ENCODE peak calls at places on chromosomes 6 and 20, in nine cellular contexts. One of them, this sample, is unnamed.

GRCh38 chr20:52749020-52749419 is 223.1 kb upstream of the TSHZ2 start:
- DNase-seq in GM04504: no peak
- DNase-seq in activated gamma-delta T cell treated with Interleukin-2 at 50 U/mL for 16 hours: no peak
- DNase-seq in GF-D8: no peak
- DNase-seq in HT1080: no peak
- DNase-seq in activated CD4-positive, alpha-beta T cell treated with anti-CD3 and anti-CD28 coated beads, Interleukin-2, amount 50 U/mL, for 24 hours: no peak
- DNase-seq in NCI-H774: no peak
- DNase-seq in dermis microvascular lymphatic vessel endothelial cell: no peak
- DNase-seq in nucleus accumbens: no peak
- DNase-seq in this sample: no peak

GRCh38 chr6:56637640-56638039 is 5.0 kb downstream of the DST start:
- DNase-seq in dermis microvascular lymphatic vessel endothelial cell: peak
- DNase-seq in HT1080: peak
- DNase-seq in activated gamma-delta T cell treated with Interleukin-2 at 50 U/mL for 16 hours: no peak
- DNase-seq in activated CD4-positive, alpha-beta T cell treated with anti-CD3 and anti-CD28 coated beads, Interleukin-2, amount 50 U/mL, for 24 hours: no peak
- DNase-seq in GF-D8: no peak
- DNase-seq in NCI-H774: peak
- DNase-seq in nucleus accumbens: no peak
- DNase-seq in GM04504: peak
- DNase-seq in this sample: no peak

GRCh38 chr6:34930221-34930620 is 41.2 kb downstream of the ANKS1A start:
- DNase-seq in GM04504: no peak
- DNase-seq in activated gamma-delta T cell treated with Interleukin-2 at 50 U/mL for 16 hours: no peak
- DNase-seq in NCI-H774: no peak
- DNase-seq in dermis microvascular lymphatic vessel endothelial cell: no peak
- DNase-seq in GF-D8: no peak
- DNase-seq in activated CD4-positive, alpha-beta T cell treated with anti-CD3 and anti-CD28 coated beads, Interleukin-2, amount 50 U/mL, for 24 hours: no peak
- DNase-seq in HT1080: no peak
- DNase-seq in nucleus accumbens: no peak
- DNase-seq in this sample: no peak

GRCh38 chr20:24668791-24669190 is 199.4 kb downstream of the SYNDIG1 start:
- DNase-seq in GM04504: no peak
- DNase-seq in activated CD4-positive, alpha-beta T cell treated with anti-CD3 and anti-CD28 coated beads, Interleukin-2, amount 50 U/mL, for 24 hours: no peak
- DNase-seq in dermis microvascular lymphatic vessel endothelial cell: no peak
- DNase-seq in NCI-H774: no peak
- DNase-seq in nucleus accumbens: no peak
- DNase-seq in GF-D8: no peak
- DNase-seq in HT1080: no peak
- DNase-seq in activated gamma-delta T cell treated with Interleukin-2 at 50 U/mL for 16 hours: no peak
- DNase-seq in this sample: no peak

GRCh38 chr20:50580016-50580747 is 70.0 kb downstream of the PTPN1 start:
- DNase-seq in NCI-H774: no peak
- DNase-seq in HT1080: peak
- DNase-seq in nucleus accumbens: peak
- DNase-seq in activated CD4-positive, alpha-beta T cell treated with anti-CD3 and anti-CD28 coated beads, Interleukin-2, amount 50 U/mL, for 24 hours: peak
- DNase-seq in GM04504: no peak
- DNase-seq in GF-D8: no peak
- DNase-seq in activated gamma-delta T cell treated with Interleukin-2 at 50 U/mL for 16 hours: peak
- DNase-seq in dermis microvascular lymphatic vessel endothelial cell: peak
- DNase-seq in this sample: peak

GRCh38 chr20:41394081-41394480 is 27.5 kb upstream of the EMILIN3 start:
- DNase-seq in GF-D8: no peak
- DNase-seq in nucleus accumbens: no peak
- DNase-seq in activated CD4-positive, alpha-beta T cell treated with anti-CD3 and anti-CD28 coated beads, Interleukin-2, amount 50 U/mL, for 24 hours: no peak
- DNase-seq in HT1080: no peak
- DNase-seq in dermis microvascular lymphatic vessel endothelial cell: no peak
- DNase-seq in GM04504: no peak
- DNase-seq in activated gamma-delta T cell treated with Interleukin-2 at 50 U/mL for 16 hours: no peak
- DNase-seq in NCI-H774: no peak
- DNase-seq in this sample: no peak

GRCh38 chr6:16741112-16742016 is 19.9 kb downstream of the ATXN1 start:
- DNase-seq in activated CD4-positive, alpha-beta T cell treated with anti-CD3 and anti-CD28 coated beads, Interleukin-2, amount 50 U/mL, for 24 hours: no peak
- DNase-seq in dermis microvascular lymphatic vessel endothelial cell: no peak
- DNase-seq in GM04504: peak
- DNase-seq in GF-D8: no peak
- DNase-seq in nucleus accumbens: no peak
- DNase-seq in NCI-H774: no peak
- DNase-seq in activated gamma-delta T cell treated with Interleukin-2 at 50 U/mL for 16 hours: no peak
- DNase-seq in HT1080: peak
- DNase-seq in this sample: no peak

GRCh38 chr6:15524736-15525401 is 138.0 kb downstream of the DTNBP1 start:
- DNase-seq in activated gamma-delta T cell treated with Interleukin-2 at 50 U/mL for 16 hours: no peak
- DNase-seq in nucleus accumbens: no peak
- DNase-seq in GM04504: no peak
- DNase-seq in NCI-H774: no peak
- DNase-seq in dermis microvascular lymphatic vessel endothelial cell: no peak
- DNase-seq in activated CD4-positive, alpha-beta T cell treated with anti-CD3 and anti-CD28 coated beads, Interleukin-2, amount 50 U/mL, for 24 hours: no peak
- DNase-seq in HT1080: no peak
- DNase-seq in GF-D8: no peak
- DNase-seq in this sample: no peak

GRCh38 chr6:137290601-137291261 is 71.5 kb upstream of the IFNGR1 start:
- DNase-seq in activated gamma-delta T cell treated with Interleukin-2 at 50 U/mL for 16 hours: no peak
- DNase-seq in activated CD4-positive, alpha-beta T cell treated with anti-CD3 and anti-CD28 coated beads, Interleukin-2, amount 50 U/mL, for 24 hours: no peak
- DNase-seq in dermis microvascular lymphatic vessel endothelial cell: no peak
- DNase-seq in GF-D8: no peak
- DNase-seq in nucleus accumbens: no peak
- DNase-seq in GM04504: no peak
- DNase-seq in HT1080: no peak
- DNase-seq in NCI-H774: no peak
- DNase-seq in this sample: no peak

GRCh38 chr6:24004062-24004461 is 122.0 kb upstream of the NRSN1 start:
- DNase-seq in dermis microvascular lymphatic vessel endothelial cell: no peak
- DNase-seq in HT1080: peak
- DNase-seq in NCI-H774: no peak
- DNase-seq in activated gamma-delta T cell treated with Interleukin-2 at 50 U/mL for 16 hours: no peak
- DNase-seq in GF-D8: no peak
- DNase-seq in activated CD4-positive, alpha-beta T cell treated with anti-CD3 and anti-CD28 coated beads, Interleukin-2, amount 50 U/mL, for 24 hours: no peak
- DNase-seq in nucleus accumbens: no peak
- DNase-seq in GM04504: peak
- DNase-seq in this sample: no peak

GRCh38 chr6:42367353-42368011 is 84.2 kb downstream of the TRERF1 start:
- DNase-seq in activated gamma-delta T cell treated with Interleukin-2 at 50 U/mL for 16 hours: peak
- DNase-seq in GF-D8: peak
- DNase-seq in activated CD4-positive, alpha-beta T cell treated with anti-CD3 and anti-CD28 coated beads, Interleukin-2, amount 50 U/mL, for 24 hours: no peak
- DNase-seq in HT1080: no peak
- DNase-seq in dermis microvascular lymphatic vessel endothelial cell: no peak
- DNase-seq in nucleus accumbens: no peak
- DNase-seq in GM04504: no peak
- DNase-seq in NCI-H774: no peak
- DNase-seq in this sample: peak

GRCh38 chr6:151276112-151276745 is 36.5 kb downstream of the AKAP12 start:
- DNase-seq in NCI-H774: no peak
- DNase-seq in GF-D8: no peak
- DNase-seq in activated gamma-delta T cell treated with Interleukin-2 at 50 U/mL for 16 hours: no peak
- DNase-seq in HT1080: no peak
- DNase-seq in nucleus accumbens: no peak
- DNase-seq in dermis microvascular lymphatic vessel endothelial cell: no peak
- DNase-seq in GM04504: peak
- DNase-seq in activated CD4-positive, alpha-beta T cell treated with anti-CD3 and anti-CD28 coated beads, Interleukin-2, amount 50 U/mL, for 24 hours: no peak
- DNase-seq in this sample: no peak

GRCh38 chr6:81890846-81891245 is 138.4 kb upstream of the TENT5A start:
- DNase-seq in NCI-H774: no peak
- DNase-seq in activated CD4-positive, alpha-beta T cell treated with anti-CD3 and anti-CD28 coated beads, Interleukin-2, amount 50 U/mL, for 24 hours: no peak
- DNase-seq in activated gamma-delta T cell treated with Interleukin-2 at 50 U/mL for 16 hours: no peak
- DNase-seq in GM04504: peak
- DNase-seq in dermis microvascular lymphatic vessel endothelial cell: no peak
- DNase-seq in HT1080: peak
- DNase-seq in nucleus accumbens: no peak
- DNase-seq in GF-D8: no peak
- DNase-seq in this sample: no peak

GRCh38 chr6:142293121-142293520 is 8.7 kb upstream of the ADGRG6 start:
- DNase-seq in nucleus accumbens: no peak
- DNase-seq in GM04504: no peak
- DNase-seq in NCI-H774: no peak
- DNase-seq in GF-D8: no peak
- DNase-seq in HT1080: no peak
- DNase-seq in activated gamma-delta T cell treated with Interleukin-2 at 50 U/mL for 16 hours: no peak
- DNase-seq in dermis microvascular lymphatic vessel endothelial cell: no peak
- DNase-seq in activated CD4-positive, alpha-beta T cell treated with anti-CD3 and anti-CD28 coated beads, Interleukin-2, amount 50 U/mL, for 24 hours: no peak
- DNase-seq in this sample: no peak

GRCh38 chr6:68778356-68779020 is 143.4 kb downstream of the ADGRB3 start:
- DNase-seq in GM04504: no peak
- DNase-seq in activated CD4-positive, alpha-beta T cell treated with anti-CD3 and anti-CD28 coated beads, Interleukin-2, amount 50 U/mL, for 24 hours: no peak
- DNase-seq in dermis microvascular lymphatic vessel endothelial cell: no peak
- DNase-seq in NCI-H774: peak
- DNase-seq in GF-D8: no peak
- DNase-seq in activated gamma-delta T cell treated with Interleukin-2 at 50 U/mL for 16 hours: no peak
- DNase-seq in HT1080: peak
- DNase-seq in nucleus accumbens: peak
- DNase-seq in this sample: no peak

GRCh38 chr20:62758226-62758912 is 37.9 kb upstream of the MRGBP start:
- DNase-seq in NCI-H774: no peak
- DNase-seq in activated CD4-positive, alpha-beta T cell treated with anti-CD3 and anti-CD28 coated beads, Interleukin-2, amount 50 U/mL, for 24 hours: no peak
- DNase-seq in GM04504: no peak
- DNase-seq in GF-D8: no peak
- DNase-seq in activated gamma-delta T cell treated with Interleukin-2 at 50 U/mL for 16 hours: no peak
- DNase-seq in HT1080: no peak
- DNase-seq in nucleus accumbens: no peak
- DNase-seq in dermis microvascular lymphatic vessel endothelial cell: no peak
- DNase-seq in this sample: no peak

GRCh38 chr6:134317471-134318131 is at the start of gene SGK1:
- DNase-seq in nucleus accumbens: peak
- DNase-seq in HT1080: no peak
- DNase-seq in GM04504: no peak
- DNase-seq in dermis microvascular lymphatic vessel endothelial cell: peak
- DNase-seq in activated gamma-delta T cell treated with Interleukin-2 at 50 U/mL for 16 hours: peak
- DNase-seq in activated CD4-positive, alpha-beta T cell treated with anti-CD3 and anti-CD28 coated beads, Interleukin-2, amount 50 U/mL, for 24 hours: peak
- DNase-seq in NCI-H774: peak
- DNase-seq in GF-D8: no peak
- DNase-seq in this sample: peak

GRCh38 chr20:57315964-57316480 is 13.6 kb upstream of the SPO11 start:
- DNase-seq in GM04504: no peak
- DNase-seq in dermis microvascular lymphatic vessel endothelial cell: no peak
- DNase-seq in nucleus accumbens: no peak
- DNase-seq in activated CD4-positive, alpha-beta T cell treated with anti-CD3 and anti-CD28 coated beads, Interleukin-2, amount 50 U/mL, for 24 hours: no peak
- DNase-seq in activated gamma-delta T cell treated with Interleukin-2 at 50 U/mL for 16 hours: no peak
- DNase-seq in NCI-H774: no peak
- DNase-seq in HT1080: no peak
- DNase-seq in GF-D8: no peak
- DNase-seq in this sample: no peak

GRCh38 chr6:163646133-163646532 is 231.6 kb downstream of the QKI start:
- DNase-seq in activated CD4-positive, alpha-beta T cell treated with anti-CD3 and anti-CD28 coated beads, Interleukin-2, amount 50 U/mL, for 24 hours: no peak
- DNase-seq in dermis microvascular lymphatic vessel endothelial cell: no peak
- DNase-seq in GM04504: no peak
- DNase-seq in nucleus accumbens: no peak
- DNase-seq in HT1080: peak
- DNase-seq in activated gamma-delta T cell treated with Interleukin-2 at 50 U/mL for 16 hours: no peak
- DNase-seq in NCI-H774: no peak
- DNase-seq in GF-D8: no peak
- DNase-seq in this sample: no peak

GRCh38 chr20:4152696-4153235 is 137.4 kb upstream of the RNF24 start:
- DNase-seq in nucleus accumbens: no peak
- DNase-seq in activated CD4-positive, alpha-beta T cell treated with anti-CD3 and anti-CD28 coated beads, Interleukin-2, amount 50 U/mL, for 24 hours: no peak
- DNase-seq in NCI-H774: no peak
- DNase-seq in activated gamma-delta T cell treated with Interleukin-2 at 50 U/mL for 16 hours: no peak
- DNase-seq in GF-D8: no peak
- DNase-seq in HT1080: no peak
- DNase-seq in GM04504: no peak
- DNase-seq in dermis microvascular lymphatic vessel endothelial cell: peak
- DNase-seq in this sample: no peak

GRCh38 chr6:126117251-126117650 is 130.9 kb downstream of the TRMT11 start:
- DNase-seq in GM04504: peak
- DNase-seq in activated gamma-delta T cell treated with Interleukin-2 at 50 U/mL for 16 hours: no peak
- DNase-seq in GF-D8: no peak
- DNase-seq in NCI-H774: no peak
- DNase-seq in activated CD4-positive, alpha-beta T cell treated with anti-CD3 and anti-CD28 coated beads, Interleukin-2, amount 50 U/mL, for 24 hours: no peak
- DNase-seq in nucleus accumbens: no peak
- DNase-seq in dermis microvascular lymphatic vessel endothelial cell: no peak
- DNase-seq in HT1080: no peak
- DNase-seq in this sample: no peak

GRCh38 chr6:73724389-73724788 is 28.4 kb downstream of the CD109 start:
- DNase-seq in NCI-H774: no peak
- DNase-seq in GM04504: no peak
- DNase-seq in GF-D8: no peak
- DNase-seq in activated CD4-positive, alpha-beta T cell treated with anti-CD3 and anti-CD28 coated beads, Interleukin-2, amount 50 U/mL, for 24 hours: no peak
- DNase-seq in nucleus accumbens: no peak
- DNase-seq in activated gamma-delta T cell treated with Interleukin-2 at 50 U/mL for 16 hours: no peak
- DNase-seq in HT1080: no peak
- DNase-seq in dermis microvascular lymphatic vessel endothelial cell: no peak
- DNase-seq in this sample: no peak

GRCh38 chr6:149166747-149167146 is 150.8 kb upstream of the TAB2 start:
- DNase-seq in nucleus accumbens: no peak
- DNase-seq in GM04504: no peak
- DNase-seq in NCI-H774: no peak
- DNase-seq in dermis microvascular lymphatic vessel endothelial cell: peak
- DNase-seq in activated gamma-delta T cell treated with Interleukin-2 at 50 U/mL for 16 hours: no peak
- DNase-seq in activated CD4-positive, alpha-beta T cell treated with anti-CD3 and anti-CD28 coated beads, Interleukin-2, amount 50 U/mL, for 24 hours: no peak
- DNase-seq in HT1080: peak
- DNase-seq in GF-D8: no peak
- DNase-seq in this sample: no peak

GRCh38 chr20:32807706-32808105 is 12.0 kb upstream of the MAPRE1 start:
- DNase-seq in activated CD4-positive, alpha-beta T cell treated with anti-CD3 and anti-CD28 coated beads, Interleukin-2, amount 50 U/mL, for 24 hours: no peak
- DNase-seq in GF-D8: no peak
- DNase-seq in HT1080: no peak
- DNase-seq in dermis microvascular lymphatic vessel endothelial cell: no peak
- DNase-seq in activated gamma-delta T cell treated with Interleukin-2 at 50 U/mL for 16 hours: no peak
- DNase-seq in nucleus accumbens: no peak
- DNase-seq in NCI-H774: no peak
- DNase-seq in GM04504: no peak
- DNase-seq in this sample: no peak

GRCh38 chr6:136031982-136032381 is 180.5 kb downstream of the PDE7B start:
- DNase-seq in activated gamma-delta T cell treated with Interleukin-2 at 50 U/mL for 16 hours: no peak
- DNase-seq in NCI-H774: no peak
- DNase-seq in HT1080: peak
- DNase-seq in activated CD4-positive, alpha-beta T cell treated with anti-CD3 and anti-CD28 coated beads, Interleukin-2, amount 50 U/mL, for 24 hours: no peak
- DNase-seq in GM04504: no peak
- DNase-seq in GF-D8: no peak
- DNase-seq in nucleus accumbens: no peak
- DNase-seq in dermis microvascular lymphatic vessel endothelial cell: peak
- DNase-seq in this sample: no peak

GRCh38 chr6:128655978-128656498 is 135.6 kb upstream of the PTPRK start:
- DNase-seq in dermis microvascular lymphatic vessel endothelial cell: peak
- DNase-seq in activated gamma-delta T cell treated with Interleukin-2 at 50 U/mL for 16 hours: no peak
- DNase-seq in nucleus accumbens: no peak
- DNase-seq in GF-D8: no peak
- DNase-seq in activated CD4-positive, alpha-beta T cell treated with anti-CD3 and anti-CD28 coated beads, Interleukin-2, amount 50 U/mL, for 24 hours: no peak
- DNase-seq in NCI-H774: no peak
- DNase-seq in HT1080: peak
- DNase-seq in GM04504: peak
- DNase-seq in this sample: no peak

GRCh38 chr6:24796616-24797290 is 2.0 kb downstream of the ARMH2 start:
- DNase-seq in GM04504: no peak
- DNase-seq in activated gamma-delta T cell treated with Interleukin-2 at 50 U/mL for 16 hours: no peak
- DNase-seq in dermis microvascular lymphatic vessel endothelial cell: no peak
- DNase-seq in nucleus accumbens: no peak
- DNase-seq in NCI-H774: no peak
- DNase-seq in GF-D8: no peak
- DNase-seq in activated CD4-positive, alpha-beta T cell treated with anti-CD3 and anti-CD28 coated beads, Interleukin-2, amount 50 U/mL, for 24 hours: no peak
- DNase-seq in HT1080: no peak
- DNase-seq in this sample: no peak

GRCh38 chr6:122653094-122653493 is 42.9 kb downstream of the PKIB start:
- DNase-seq in activated gamma-delta T cell treated with Interleukin-2 at 50 U/mL for 16 hours: no peak
- DNase-seq in activated CD4-positive, alpha-beta T cell treated with anti-CD3 and anti-CD28 coated beads, Interleukin-2, amount 50 U/mL, for 24 hours: no peak
- DNase-seq in dermis microvascular lymphatic vessel endothelial cell: no peak
- DNase-seq in GF-D8: no peak
- DNase-seq in HT1080: peak
- DNase-seq in GM04504: no peak
- DNase-seq in nucleus accumbens: no peak
- DNase-seq in NCI-H774: no peak
- DNase-seq in this sample: no peak

GRCh38 chr6:10838794-10839333 is 525 bp upstream of the MAK start:
- DNase-seq in NCI-H774: no peak
- DNase-seq in activated gamma-delta T cell treated with Interleukin-2 at 50 U/mL for 16 hours: no peak
- DNase-seq in GF-D8: no peak
- DNase-seq in dermis microvascular lymphatic vessel endothelial cell: no peak
- DNase-seq in HT1080: no peak
- DNase-seq in activated CD4-positive, alpha-beta T cell treated with anti-CD3 and anti-CD28 coated beads, Interleukin-2, amount 50 U/mL, for 24 hours: no peak
- DNase-seq in nucleus accumbens: no peak
- DNase-seq in GM04504: no peak
- DNase-seq in this sample: no peak

GRCh38 chr20:38063911-38064310 is 30.4 kb downstream of the RPRD1B start:
- DNase-seq in GM04504: no peak
- DNase-seq in activated gamma-delta T cell treated with Interleukin-2 at 50 U/mL for 16 hours: no peak
- DNase-seq in NCI-H774: no peak
- DNase-seq in GF-D8: no peak
- DNase-seq in dermis microvascular lymphatic vessel endothelial cell: no peak
- DNase-seq in nucleus accumbens: no peak
- DNase-seq in HT1080: no peak
- DNase-seq in activated CD4-positive, alpha-beta T cell treated with anti-CD3 and anti-CD28 coated beads, Interleukin-2, amount 50 U/mL, for 24 hours: no peak
- DNase-seq in this sample: no peak

GRCh38 chr6:112983741-112984221 is 636.7 kb downstream of the RFPL4B start:
- DNase-seq in dermis microvascular lymphatic vessel endothelial cell: peak
- DNase-seq in GM04504: no peak
- DNase-seq in nucleus accumbens: no peak
- DNase-seq in NCI-H774: no peak
- DNase-seq in activated gamma-delta T cell treated with Interleukin-2 at 50 U/mL for 16 hours: no peak
- DNase-seq in GF-D8: no peak
- DNase-seq in activated CD4-positive, alpha-beta T cell treated with anti-CD3 and anti-CD28 coated beads, Interleukin-2, amount 50 U/mL, for 24 hours: no peak
- DNase-seq in HT1080: no peak
- DNase-seq in this sample: no peak

This sample was measured in CD8-positive, alpha-beta T cell.